ENCODE peak calls at places on chromosomes 11 and 22, in five cellular contexts. U is WTC11, J is GM12878, Z is A549, X is HCT116. I is an unnamed sample.

GRCh38 chr11:96238563-96239166 is 104.3 kb downstream of the MAML2 start:
- DNase-seq in U (no peak), J (no peak), Z (no peak), X (no peak), I (no peak)

GRCh38 chr11:46238078-46238966 is 39.1 kb upstream of the CREB3L1 start:
- DNase-seq in U (peak; percentile 67), J (no peak), Z (peak; percentile 77), X (no peak), I (peak; percentile 83)

GRCh38 chr22:49271369-49271727 is 556.3 kb downstream of the BRD1 start:
- DNase-seq in U (no peak), J (no peak), Z (no peak), X (no peak), I (no peak)

GRCh38 chr11:79973701-79974626 is 533.1 kb upstream of the TENM4 start:
- DNase-seq in U (no peak), J (no peak), Z (no peak), X (no peak), I (no peak)

GRCh38 chr22:46564084-46564714 is 26.8 kb upstream of the CELSR1 start:
- DNase-seq in U (no peak), J (no peak), Z (no peak), X (no peak), I (no peak)

GRCh38 chr11:125170001-125170405 is 5.5 kb downstream of the PKNOX2 start:
- DNase-seq in U (no peak), J (no peak), Z (no peak), X (no peak), I (no peak)

GRCh38 chr11:8749202-8749601 is 66.6 kb downstream of the RPL27A start:
- DNase-seq in U (no peak), J (no peak), Z (no peak), X (no peak), I (no peak)

GRCh38 chr11:14722507-14722906 is 78.9 kb downstream of the PDE3B start:
- DNase-seq in U (no peak), J (no peak), Z (no peak), X (no peak), I (no peak)

GRCh38 chr11:88359529-88359928 is 22.0 kb upstream of the CTSC start:
- DNase-seq in U (no peak), J (peak; percentile 74), Z (no peak), X (no peak), I (peak; percentile 80)

GRCh38 chr11:72553748-72554147 is 119.4 kb upstream of the CLPB start:
- DNase-seq in U (peak; percentile 73), J (no peak), Z (peak; percentile 35), X (no peak), I (peak; percentile 74)

GRCh38 chr11:5689551-5689983 is at the start of gene TRIM22:
- DNase-seq in U (peak; percentile 34), J (peak; percentile 92), Z (no peak), X (no peak), I (peak; percentile 86)

GRCh38 chr22:28172948-28173360 is 253.9 kb upstream of the PITPNB start:
- DNase-seq in U (no peak), J (no peak), Z (no peak), X (no peak), I (no peak)

GRCh38 chr22:17232406-17232805 is 13.2 kb upstream of the ADA2 start:
- DNase-seq in U (peak; percentile 31), J (no peak), Z (no peak), X (no peak), I (no peak)

GRCh38 chr22:17842386-17842785 is 68.1 kb upstream of the BID start:
- DNase-seq in U (no peak), J (no peak), Z (no peak), X (no peak), I (no peak)

GRCh38 chr11:128884703-128885338 is 6.3 kb upstream of the KCNJ5 start:
- DNase-seq in U (peak; percentile 67), J (no peak), Z (peak; percentile 66), X (peak; percentile 63), I (peak; percentile 78)

GRCh38 chr11:75472081-75472732 is 39.2 kb upstream of the KLHL35 start:
- DNase-seq in U (no peak), J (no peak), Z (no peak), X (no peak), I (no peak)

GRCh38 chr11:75473684-75474083 is 40.7 kb upstream of the KLHL35 start:
- DNase-seq in U (no peak), J (no peak), Z (no peak), X (no peak), I (no peak)

GRCh38 chr11:75474878-75475766 is 42.1 kb upstream of the KLHL35 start:
- DNase-seq in U (peak; percentile 85), J (no peak), Z (peak; percentile 32), X (no peak), I (peak; percentile 91)

GRCh38 chr11:75475767-75476650 is 43.0 kb upstream of the KLHL35 start:
- DNase-seq in U (no peak), J (no peak), Z (no peak), X (no peak), I (peak; percentile 77)

DNA sequence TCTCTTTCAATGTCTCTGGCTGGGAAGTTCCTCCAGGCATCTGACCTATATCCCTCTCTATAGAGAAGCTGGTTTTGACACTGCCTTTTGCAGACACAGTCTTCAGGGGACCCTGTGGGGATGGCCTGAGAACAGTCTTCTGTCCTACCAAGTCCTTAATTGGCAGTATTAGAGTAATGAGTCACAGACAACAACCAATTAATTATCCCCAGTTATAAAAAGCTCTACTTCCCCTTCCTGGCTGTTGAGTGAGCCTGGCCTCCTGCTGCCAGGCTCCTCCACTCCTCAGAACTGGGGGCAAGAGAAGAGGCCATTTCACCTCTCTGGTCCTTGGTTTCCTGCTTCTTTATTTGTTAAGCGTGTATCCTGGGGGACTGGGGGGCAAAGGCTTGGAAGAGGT is 41.2 kb upstream of the KLHL35 start:
- DNase-seq in U (no peak), J (no peak), Z (no peak), X (no peak), I (peak; percentile 88)
- TF ChIP-seq MAX in U (no peak), J (no peak), Z (no peak), X (no peak), I (peak; percentile 14)

DNA sequence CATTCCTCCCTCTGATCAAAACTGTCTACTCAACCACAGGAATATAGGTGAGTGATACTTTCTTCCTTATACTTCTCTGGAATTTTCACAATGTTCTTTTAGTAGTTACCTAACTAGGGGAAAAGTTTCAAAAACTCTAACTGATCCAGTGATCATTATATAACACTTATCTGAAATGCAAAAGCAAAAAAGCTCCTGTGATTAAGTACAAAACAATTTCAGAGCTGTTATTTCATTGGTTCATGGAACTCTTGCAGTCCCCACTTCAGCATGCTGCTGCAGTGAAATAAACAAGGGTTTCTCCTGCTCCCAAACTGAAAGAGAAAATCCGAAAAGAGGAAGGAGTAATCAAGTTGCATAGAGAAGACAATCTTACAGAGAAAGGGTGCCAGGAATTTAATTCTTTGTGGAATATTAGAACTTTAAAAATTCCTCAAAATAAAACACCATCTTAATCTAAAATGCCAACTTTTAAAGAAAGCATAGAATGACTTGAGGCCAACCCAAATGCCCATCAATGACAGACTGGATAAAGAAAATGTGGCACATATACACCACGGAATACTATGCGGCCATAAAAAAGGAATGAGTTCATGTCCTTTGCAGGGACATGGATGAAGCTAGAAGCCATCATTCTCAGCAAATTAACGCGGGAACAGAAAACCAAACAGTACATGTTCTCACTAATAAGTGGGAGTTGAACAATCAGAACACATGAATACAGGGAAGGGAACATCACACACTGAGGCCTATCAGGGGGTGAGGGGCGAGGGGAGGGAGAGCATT is 20.3 kb downstream of the PPP2R1B start:
- DNase-seq in U (no peak), J (no peak), Z (no peak), X (no peak), I (no peak)
- TF ChIP-seq MAX in U (no peak), J (no peak), Z (no peak), X (no peak), I (no peak)

GRCh38 chr11:102846292-102846691 is 2.9 kb upstream of the MMP3 start:
- DNase-seq in U (no peak), J (no peak), Z (no peak), X (no peak), I (no peak)
- TF ChIP-seq MAX in U (no peak), J (no peak), Z (no peak), X (no peak), I (no peak)

DNA sequence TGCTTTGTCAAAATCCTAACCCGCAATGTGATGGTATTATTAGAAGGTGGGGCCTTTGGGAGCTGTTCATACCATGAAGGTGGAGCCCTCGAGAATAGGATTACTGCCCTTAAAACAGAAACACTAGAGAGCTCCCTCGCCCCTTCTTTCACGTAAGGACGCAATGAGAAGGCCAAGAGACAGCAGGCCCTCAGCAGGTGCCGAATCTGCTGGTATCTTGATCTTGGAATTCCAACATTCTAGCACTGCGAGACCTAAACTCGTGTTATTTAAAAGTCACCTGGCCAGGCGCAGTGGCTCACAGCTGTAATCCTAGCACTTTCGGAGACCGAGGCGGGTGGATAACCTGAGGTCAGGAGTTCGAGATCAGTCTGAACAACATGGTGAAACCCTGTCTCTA is 33.1 kb downstream of the LARGE1 start:
- DNase-seq in U (no peak), J (no peak), Z (no peak), X (no peak), I (no peak)
- TF ChIP-seq MAX in U (no peak), J (no peak), Z (no peak), X (no peak), I (no peak)

DNA sequence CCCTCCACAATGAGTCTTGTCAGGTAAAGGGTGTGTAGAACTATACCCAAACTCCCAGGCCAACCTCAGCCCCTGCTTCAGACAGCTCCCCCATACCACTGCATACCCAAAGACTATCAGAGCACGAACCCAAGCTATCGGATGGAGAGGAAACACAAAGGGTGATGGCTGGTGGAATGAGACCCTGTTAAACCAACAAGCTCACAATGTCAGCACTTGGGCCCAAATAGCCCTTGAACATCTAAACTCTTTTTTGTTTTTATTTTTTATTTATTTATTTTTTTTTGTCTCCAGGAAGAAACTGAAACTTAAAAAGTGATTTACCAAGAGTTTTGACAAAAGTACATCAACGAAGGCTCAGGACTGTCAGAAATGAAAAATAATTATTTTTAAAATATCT is 10.6 kb downstream of the DGCR2 start:
- DNase-seq in U (no peak), J (no peak), Z (no peak), X (no peak), I (no peak)
- TF ChIP-seq MAX in U (no peak), J (no peak), Z (no peak), X (no peak), I (no peak)

I was measured in NB4.